ENCODE peak calls at places on chromosomes 6 and 20, in nine cellular contexts. L is astrocyte of the cerebellum, U is T-helper 17 cell, E is T-cell, S is NCI-H1694, P is activated gamma-delta T cell, V is substantia nigra, I is naive B cell, A is NCI-H1105. M is an unnamed sample.

GRCh38 chr6:17600527-17601388 is 656 bp downstream of the FAM8A1 start:
- DNase-seq in U (peak; percentile 18), P (peak; percentile 54), I (peak; percentile 47), E (peak; percentile 34), L (no peak), V (no peak), A (peak; percentile 33), S (no peak), M (peak; percentile 70)

GRCh38 chr20:57326667-57327455 is 2.7 kb upstream of the SPO11 start:
- DNase-seq in S (no peak), E (no peak), L (no peak), A (peak; percentile 19), U (no peak), I (no peak), P (no peak), V (no peak), M (no peak)

GRCh38 chr6:129340983-129341382 is 369.0 kb downstream of the ARHGAP18 start:
- DNase-seq in A (no peak), U (no peak), I (no peak), S (no peak), E (no peak), V (no peak), L (peak; percentile 92), P (no peak), M (no peak)

GRCh38 chr6:111534366-111534765 is 51.3 kb upstream of the REV3L start:
- DNase-seq in V (peak; percentile 29), U (no peak), E (no peak), A (peak; percentile 96), P (no peak), I (no peak), L (peak; percentile 33), S (no peak), M (peak; percentile 64)

GRCh38 chr6:113364781-113365545 is 492.2 kb upstream of the MARCKS start:
- DNase-seq in P (no peak), E (no peak), S (no peak), U (no peak), L (no peak), V (no peak), I (no peak), A (no peak), M (no peak)

GRCh38 chr6:56692586-56693245 is 50.0 kb upstream of the DST start:
- DNase-seq in U (no peak), P (no peak), I (no peak), L (no peak), V (no peak), A (no peak), S (no peak), E (no peak), M (peak; percentile 35)

GRCh38 chr6:68875403-68875802 is 240.3 kb downstream of the ADGRB3 start:
- DNase-seq in U (no peak), L (no peak), S (no peak), P (no peak), I (no peak), E (no peak), A (no peak), V (no peak), M (no peak)

GRCh38 chr20:58099956-58100730 is 128.3 kb downstream of the ANKRD60 start:
- DNase-seq in U (no peak), V (no peak), P (no peak), A (no peak), I (no peak), E (no peak), S (no peak), L (no peak), M (no peak)

GRCh38 chr6:14620522-14620921 is 502.9 kb downstream of the CD83 start:
- DNase-seq in V (no peak), P (no peak), A (no peak), I (no peak), L (no peak), E (no peak), S (no peak), U (no peak), M (no peak)

GRCh38 chr20:18585134-18585533 is 2.7 kb upstream of the DTD1 start:
- DNase-seq in S (no peak), V (no peak), L (no peak), E (no peak), A (no peak), U (no peak), I (no peak), P (no peak), M (peak; percentile 83)

GRCh38 chr6:111576302-111576701 is 29.4 kb downstream of the TRAF3IP2 start:
- DNase-seq in A (no peak), I (peak; percentile 10), P (no peak), U (no peak), E (no peak), V (no peak), L (no peak), S (no peak), M (no peak)

GRCh38 chr6:85640806-85641205 is 1.9 kb downstream of the SYNCRIP start:
- DNase-seq in S (no peak), P (no peak), I (no peak), L (no peak), V (no peak), A (no peak), U (no peak), E (no peak), M (no peak)

GRCh38 chr6:155400022-155400965 is 55.3 kb downstream of the NOX3 start:
- DNase-seq in P (no peak), S (no peak), L (no peak), U (no peak), A (no peak), I (no peak), V (no peak), E (no peak), M (no peak)

GRCh38 chr20:59955131-59955796 is 3.0 kb upstream of the CDH26 start:
- DNase-seq in A (no peak), P (no peak), S (no peak), V (no peak), E (no peak), I (no peak), U (no peak), L (no peak), M (peak; percentile 64)

GRCh38 chr6:105431226-105431625 is 28.3 kb upstream of the PREP start:
- DNase-seq in E (no peak), L (peak; percentile 56), S (peak; percentile 24), V (no peak), I (peak; percentile 43), A (peak; percentile 57), U (no peak), P (no peak), M (peak; percentile 78)

GRCh38 chr6:131683479-131683878 is 17.7 kb downstream of the OR2A4 start:
- DNase-seq in L (no peak), P (no peak), U (no peak), E (no peak), S (no peak), A (no peak), V (no peak), I (peak; percentile 71), M (no peak)

GRCh38 chr20:59810376-59811187 is 122.9 kb downstream of the SYCP2 start:
- DNase-seq in S (no peak), I (no peak), U (no peak), P (no peak), E (no peak), L (no peak), V (no peak), A (no peak), M (no peak)

GRCh38 chr6:52285174-52286068 is 879 bp upstream of the MCM3 start:
- DNase-seq in I (no peak), S (peak; percentile 4), P (no peak), A (no peak), L (no peak), U (no peak), E (no peak), V (no peak), M (peak; percentile 93)

GRCh38 chr20:53639128-53639527 is 45.5 kb upstream of the ZNF217 start:
- DNase-seq in I (no peak), S (no peak), A (no peak), L (no peak), V (no peak), E (no peak), U (no peak), P (no peak), M (no peak)

M was measured in OCI-M1.